ENCODE peak calls at places on chromosomes 12 and 14, in seven cellular contexts. U, K, G, D, B, V and Q are unnamed samples.

GRCh38 chr12:91781114-91781513 is 364.5 kb downstream of the BTG1 start:
- DNase-seq in U (no peak), K (no peak), G (no peak), D (no peak), B (no peak), V (no peak), Q (no peak)

GRCh38 chr12:111643428-111643826 is 42.3 kb downstream of the BRAP start:
- DNase-seq in U (no peak), K (peak; percentile 32), G (peak; percentile 75), D (no peak), B (no peak), V (no peak), Q (no peak)

GRCh38 chr12:54411398-54412241 is 7.4 kb downstream of the ITGA5 start:
- DNase-seq in U (peak; percentile 97), K (peak; percentile 93), G (peak; percentile 31), D (no peak), B (no peak), V (peak; percentile 66), Q (peak; percentile 77)

GRCh38 chr14:100476012-100476822 is 111.0 kb downstream of the BEGAIN start:
- DNase-seq in U (no peak), K (no peak), G (peak; percentile 42), D (no peak), B (no peak), V (no peak), Q (no peak)

GRCh38 chr12:60324746-60325145 is 728.9 kb downstream of the SLC16A7 start:
- DNase-seq in U (no peak), K (no peak), G (no peak), D (no peak), B (no peak), V (no peak), Q (no peak)

GRCh38 chr14:27688823-27689444 is 1077.7 kb upstream of the FOXG1 start:
- DNase-seq in U (no peak), K (no peak), G (no peak), D (peak; percentile 19), B (no peak), V (peak; percentile 30), Q (no peak)

GRCh38 chr12:71407732-71408131 is 31.9 kb upstream of the LGR5 start:
- DNase-seq in U (no peak), K (no peak), G (no peak), D (no peak), B (no peak), V (no peak), Q (no peak)

GRCh38 chr12:62683724-62684501 is 217.3 kb downstream of the MON2 start:
- DNase-seq in U (no peak), K (peak; percentile 60), G (no peak), D (no peak), B (no peak), V (peak; percentile 27), Q (no peak)

GRCh38 chr12:94588271-94588785 is 62.0 kb downstream of the TMCC3 start:
- DNase-seq in U (no peak), K (no peak), G (no peak), D (peak; percentile 16), B (no peak), V (no peak), Q (no peak)

GRCh38 chr12:99201906-99202645 is 445.5 kb upstream of the GARIN6 start:
- DNase-seq in U (no peak), K (no peak), G (no peak), D (no peak), B (no peak), V (no peak), Q (no peak)

GRCh38 chr14:61653507-61653906 is 41.8 kb upstream of the HIF1A start:
- DNase-seq in U (peak; percentile 55), K (peak; percentile 42), G (no peak), D (no peak), B (no peak), V (no peak), Q (no peak)

GRCh38 chr14:28767851-28768548 is 1.4 kb downstream of the FOXG1 start:
- DNase-seq in U (no peak), K (no peak), G (no peak), D (peak; percentile 78), B (no peak), V (peak; percentile 94), Q (no peak)

GRCh38 chr12:47458273-47458672 is 247.6 kb downstream of the RPAP3 start:
- DNase-seq in U (peak; percentile 17), K (no peak), G (no peak), D (no peak), B (no peak), V (no peak), Q (no peak)

GRCh38 chr12:42696424-42697149 is 107.0 kb upstream of the PRICKLE1 start:
- DNase-seq in U (no peak), K (peak; percentile 89), G (peak; percentile 47), D (no peak), B (no peak), V (no peak), Q (peak; percentile 88)

GRCh38 chr14:64806202-64806861 is 73.4 kb downstream of the SPTB start:
- DNase-seq in U (peak; percentile 89), K (no peak), G (peak; percentile 30), D (no peak), B (peak; percentile 60), V (no peak), Q (peak; percentile 44)

GRCh38 chr14:74048291-74048690 is 29.1 kb downstream of the BBOF1 start:
- DNase-seq in U (peak; percentile 43), K (no peak), G (no peak), D (peak; percentile 38), B (no peak), V (peak; percentile 73), Q (no peak)

GRCh38 chr12:122265433-122265832 is 861 bp downstream of the VPS33A start:
- DNase-seq in U (no peak), K (no peak), G (no peak), D (peak; percentile 13), B (no peak), V (no peak), Q (no peak)

GRCh38 chr14:62661818-62662217 is 383.4 kb downstream of the KCNH5 start:
- DNase-seq in U (peak; percentile 32), K (no peak), G (no peak), D (no peak), B (no peak), V (no peak), Q (no peak)

GRCh38 chr12:25929096-25929637 is 29.3 kb upstream of the RASSF8 start:
- DNase-seq in U (no peak), K (no peak), G (no peak), D (no peak), B (no peak), V (no peak), Q (no peak)

GRCh38 chr14:51552275-51552674 is 99.4 kb upstream of the FRMD6 start:
- DNase-seq in U (no peak), K (no peak), G (no peak), D (peak; percentile 11), B (no peak), V (peak; percentile 46), Q (no peak)

GRCh38 chr12:66636771-66637170 is 42.1 kb downstream of the GRIP1 start:
- DNase-seq in U (no peak), K (peak; percentile 45), G (peak; percentile 32), D (peak; percentile 12), B (no peak), V (no peak), Q (no peak)

GRCh38 chr14:35342160-35343010 is 50.2 kb downstream of the PSMA6 start:
- DNase-seq in U (no peak), K (peak; percentile 84), G (peak; percentile 65), D (no peak), B (peak; percentile 60), V (no peak), Q (peak; percentile 83)

GRCh38 chr14:21069388-21070082 is 569 bp upstream of the ARHGEF40 start:
- DNase-seq in U (no peak), K (peak; percentile 44), G (no peak), D (peak; percentile 84), B (no peak), V (peak; percentile 91), Q (no peak)

GRCh38 chr12:50530532-50530931 is 25.7 kb downstream of the DIP2B start:
- DNase-seq in U (no peak), K (no peak), G (no peak), D (no peak), B (no peak), V (no peak), Q (no peak)
- H3K4me1 ChIP-seq in U (peaks cover 29% of the 10 kb centered on the region), K (peaks cover 7% of the 10 kb centered on the region), G (peaks cover 36% of the 10 kb centered on the region), D (peaks cover 17% of the 10 kb centered on the region), B (no peaks in the 10 kb centered on the region), V (peaks cover 40% of the 10 kb centered on the region), Q (no peaks in the 10 kb centered on the region)

GRCh38 chr14:94961761-94962575 is 192.1 kb upstream of the GSC start:
- DNase-seq in U (no peak), K (no peak), G (no peak), D (no peak), B (no peak), V (no peak), Q (no peak)

GRCh38 chr14:94964931-94965330 is 192.4 kb downstream of the DICER1 start:
- DNase-seq in U (no peak), K (no peak), G (no peak), D (no peak), B (no peak), V (no peak), Q (no peak)

GRCh38 chr14:94965551-94966339 is 191.6 kb downstream of the DICER1 start:
- DNase-seq in U (no peak), K (no peak), G (no peak), D (no peak), B (no peak), V (no peak), Q (no peak)

GRCh38 chr14:94964181-94964580 is 193.1 kb downstream of the DICER1 start:
- DNase-seq in U (no peak), K (no peak), G (no peak), D (no peak), B (no peak), V (no peak), Q (no peak)

DNA sequence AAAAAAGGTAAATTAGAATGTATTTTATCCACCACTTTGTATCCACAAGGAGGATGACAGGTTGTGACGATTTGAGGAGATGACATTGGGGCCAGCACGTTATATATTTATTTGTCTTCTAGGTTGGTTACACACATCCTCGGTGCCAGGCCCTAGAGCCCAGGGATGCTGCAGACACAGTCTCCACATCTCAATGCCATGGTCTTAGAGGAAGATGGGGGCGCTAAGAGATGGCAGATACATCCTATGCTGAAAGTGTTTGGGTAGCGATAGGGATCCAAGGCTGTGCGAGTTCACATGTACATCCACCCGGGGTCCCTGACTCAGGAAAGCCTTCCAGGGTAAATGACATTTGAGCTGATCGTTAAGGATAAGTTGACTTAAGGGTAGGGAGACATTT is 193.1 kb upstream of the GSC start:
- DNase-seq in U (no peak), K (no peak), G (no peak), D (no peak), B (no peak), V (no peak), Q (no peak)
- TF ChIP-seq CTCF in U (no peak), K (no peak), G (no peak), D (no peak), B (no peak), V (peak; percentile 7), Q (no peak)

GRCh38 chr14:68178282-68178681 is 358.7 kb downstream of the RAD51B start:
- DNase-seq in U (no peak), K (no peak), G (no peak), D (no peak), B (no peak), V (peak; percentile 28), Q (no peak)
- H3K4me1 ChIP-seq in U (peaks cover 16% of the 10 kb centered on the region), K (peaks cover 19% of the 10 kb centered on the region), G (peaks cover 35% of the 10 kb centered on the region), D (peaks cover 22% of the 10 kb centered on the region), B (peaks cover 15% of the 10 kb centered on the region), V (peaks cover 18% of the 10 kb centered on the region), Q (peaks cover 3% of the 10 kb centered on the region)

DNA sequence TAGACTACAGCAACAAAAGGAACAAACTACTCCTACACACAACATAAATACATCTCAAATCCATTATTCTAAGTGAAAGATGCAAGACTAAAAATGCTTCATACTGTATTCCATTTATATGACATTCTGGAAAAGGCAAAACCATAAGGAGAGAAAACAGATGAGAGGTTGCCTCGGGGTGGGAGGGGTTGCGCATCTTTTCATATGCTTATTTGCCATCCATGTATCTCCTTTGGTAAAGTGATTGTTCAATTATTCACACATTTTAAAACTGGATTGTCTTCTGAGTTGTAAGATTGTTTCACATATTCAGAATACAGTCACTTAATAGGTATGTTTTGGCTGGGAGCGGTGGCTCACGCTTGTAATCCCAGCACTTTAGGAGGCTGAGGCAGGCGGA is 5.1 kb upstream of the TMEM263 start:
- DNase-seq in U (no peak), K (no peak), G (no peak), D (no peak), B (no peak), V (no peak), Q (no peak)
- TF ChIP-seq CTCF in U (no peak), K (no peak), G (no peak), D (no peak), B (no peak), V (no peak), Q (no peak)